ENCODE peak calls at places on chromosomes 2 and 18, in five cellular contexts. X, P, W, J and F are unnamed samples. For H3K9me3, the result is how much of the 10 kb centered on the place peaks cover.

GRCh38 chr2:219681301-219682290 is 54.2 kb downstream of the SLC4A3 start:
- DNase-seq in P (no peak), J (no peak), X (peak), W (no peak), F (no peak)

GRCh38 chr2:42513252-42513918 is 19.6 kb upstream of the KCNG3 start:
- DNase-seq in X (peak), J (no peak), P (no peak), W (peak), F (no peak)

GRCh38 chr2:75540994-75541393 is 19.7 kb downstream of the EVA1A start:
- DNase-seq in X (no peak), W (no peak), J (no peak), P (no peak), F (no peak)

GRCh38 chr2:111898703-111899514 is 502 bp downstream of the MERTK start:
- DNase-seq in W (no peak), J (no peak), X (peak), P (no peak), F (no peak)

GRCh38 chr2:188119112-188119838 is 172.4 kb upstream of the GULP1 start:
- DNase-seq in W (no peak), J (no peak), X (no peak), P (no peak), F (no peak)

GRCh38 chr2:109428841-109429710 is 184.7 kb downstream of the SEPTIN10 start:
- DNase-seq in W (no peak), J (peak), X (no peak), P (no peak), F (no peak)

GRCh38 chr2:200288670-200289429 is 17.6 kb upstream of the SPATS2L start:
- DNase-seq in P (no peak), J (no peak), W (no peak), X (peak), F (no peak)

GRCh38 chr2:145460151-145460550 is 940.2 kb upstream of the ZEB2 start:
- DNase-seq in X (peak), W (no peak), P (no peak), J (no peak), F (no peak)

GRCh38 chr2:46679761-46680160 is 200.4 kb downstream of the TMEM247 start:
- DNase-seq in W (no peak), P (no peak), J (no peak), X (peak), F (no peak)

GRCh38 chr2:15956230-15956629 is 15.9 kb downstream of the MYCN start:
- DNase-seq in W (no peak), X (no peak), J (no peak), P (no peak), F (no peak)

GRCh38 chr2:96342085-96342484 is 6.5 kb downstream of the NCAPH start:
- DNase-seq in J (no peak), W (no peak), X (peak), P (no peak), F (peak)

GRCh38 chr2:154707994-154708393 is 9.5 kb downstream of the KCNJ3 start:
- DNase-seq in X (no peak), P (no peak), J (no peak), W (no peak), F (no peak)

GRCh38 chr2:171655584-171655983 is 31.7 kb upstream of the DYNC1I2 start:
- DNase-seq in W (no peak), P (no peak), X (no peak), J (no peak), F (no peak)

GRCh38 chr18:37264956-37265355 is 300.6 kb downstream of the CELF4 start:
- DNase-seq in W (no peak), X (no peak), J (no peak), P (no peak), F (no peak)

DNA sequence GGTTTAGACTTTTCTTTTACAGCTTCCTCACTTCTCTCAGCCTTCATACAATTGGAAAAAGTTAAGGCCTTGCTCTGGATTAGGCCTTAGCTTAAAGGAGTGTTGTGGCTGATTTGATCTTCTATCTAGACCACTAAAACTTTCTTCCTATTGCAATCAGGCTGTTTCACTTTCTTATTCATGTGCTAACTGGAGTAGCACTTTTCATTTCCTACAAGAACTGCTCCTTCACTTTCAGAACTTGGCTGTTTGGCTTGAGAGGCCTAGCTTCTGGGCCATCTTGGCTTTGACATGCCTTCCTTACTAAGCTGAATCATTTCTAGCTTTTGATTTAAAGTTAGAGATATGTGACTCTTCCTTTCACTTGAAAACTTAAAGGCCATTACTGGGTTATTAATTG is 114.3 kb downstream of the ARHGEF4 start:
- DNase-seq in P (no peak), W (no peak), J (no peak), X (no peak), F (no peak)
- H3K9me3 ChIP-seq in P (under half), W (under half), J (under half), X (under half), F (under half)

GRCh38 chr2:106158131-106158530 is 36.0 kb downstream of the UXS1 start:
- DNase-seq in X (no peak), P (no peak), J (no peak), W (no peak), F (no peak)

GRCh38 chr2:106158871-106159270 is 35.2 kb downstream of the UXS1 start:
- DNase-seq in P (no peak), X (no peak), W (no peak), J (no peak), F (peak)

GRCh38 chr2:106159867-106160785 is 34.0 kb downstream of the UXS1 start:
- DNase-seq in W (no peak), X (no peak), P (no peak), J (no peak), F (peak)

GRCh38 chr2:106156305-106157288 is 37.5 kb downstream of the UXS1 start:
- DNase-seq in W (no peak), X (peak), P (no peak), J (no peak), F (no peak)

DNA sequence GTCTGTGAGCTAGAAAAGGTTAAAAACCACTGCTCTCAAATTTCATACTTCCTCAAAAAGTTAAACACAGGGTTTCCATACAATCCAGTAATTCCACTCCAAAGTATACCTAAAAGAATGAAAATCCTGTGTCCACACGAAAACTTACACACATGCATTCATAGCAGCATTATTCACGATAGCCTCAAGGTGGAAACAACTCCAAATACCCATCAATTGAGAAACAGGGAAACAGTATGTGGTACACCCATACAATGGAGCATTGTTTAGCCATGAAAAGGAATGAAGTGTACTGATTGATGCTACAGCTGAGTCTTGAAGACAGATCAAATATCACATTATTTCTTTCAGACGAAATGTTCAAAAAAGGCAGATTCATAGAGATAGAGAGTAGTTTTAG is 36.7 kb downstream of the UXS1 start:
- DNase-seq in J (no peak), P (no peak), X (no peak), W (no peak), F (no peak)
- H3K9me3 ChIP-seq in J (under half), P (under half), X (under half), W (under half), F (under half)

GRCh38 chr2:215635071-215635787 is 199.4 kb upstream of the FN1 start:
- DNase-seq in P (no peak), W (no peak), X (no peak), J (no peak), F (no peak)
- H3K9me3 ChIP-seq in P (under half), W (under half), X (under half), J (under half), F (under half)

GRCh38 chr2:196131949-196132925 is 39.1 kb downstream of the STK17B start:
- DNase-seq in W (no peak), J (no peak), X (peak), P (no peak), F (peak)
- H3K9me3 ChIP-seq in W (under half), J (under half), X (under half), P (under half), F (under half)

DNA sequence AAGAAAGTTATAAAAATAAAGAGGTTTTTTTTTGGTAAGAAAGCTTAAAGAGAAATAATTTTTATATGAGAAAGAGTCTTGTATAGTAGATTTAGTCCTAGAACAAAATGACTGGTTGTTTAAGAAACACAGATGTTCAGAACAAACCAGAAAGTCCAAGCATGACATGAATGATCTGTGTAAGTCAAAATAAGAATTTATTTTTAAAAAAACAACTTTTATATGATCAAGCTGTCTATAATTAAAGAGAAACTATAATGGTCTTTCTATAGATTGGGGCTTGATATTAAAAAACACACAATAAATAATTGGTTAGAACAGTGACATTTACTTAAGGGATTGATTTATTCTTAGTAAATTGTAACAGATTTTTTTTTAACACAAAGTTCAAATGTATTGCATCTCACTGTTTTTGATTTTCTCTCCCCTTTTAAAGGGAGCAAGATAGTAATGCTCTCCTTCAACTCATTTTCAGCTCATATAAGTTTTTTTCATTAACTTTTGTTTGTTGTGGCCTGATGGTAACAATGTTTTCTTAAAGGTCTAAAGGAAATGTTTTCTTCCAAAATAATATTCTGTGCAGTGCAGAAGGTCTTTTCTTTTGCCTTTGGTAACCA is 1256.8 kb downstream of the LRP1B start:
- DNase-seq in X (no peak), W (no peak), P (no peak), J (no peak), F (no peak)
- H3K9me3 ChIP-seq in X (under half), W (under half), P (under half), J (under half), F (under half)

DNA sequence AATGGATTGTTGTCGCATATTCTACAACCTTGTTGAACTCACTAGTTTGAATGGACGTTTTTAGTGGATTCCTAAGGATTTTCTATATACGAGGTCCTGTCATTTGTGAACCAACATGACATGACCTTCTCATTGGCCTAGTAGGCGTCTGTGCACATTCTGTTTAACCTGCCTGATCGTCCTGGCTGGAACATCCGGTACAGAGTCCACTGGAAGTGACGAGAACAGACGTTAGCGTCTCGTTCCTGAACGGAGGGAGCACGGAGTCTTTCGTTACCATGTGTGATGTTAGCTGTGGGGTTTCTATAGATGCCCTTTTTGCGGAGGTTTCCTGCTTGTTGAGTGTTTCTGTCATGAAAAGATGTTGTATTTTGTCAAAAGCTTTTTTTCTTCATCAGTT is 61.9 kb downstream of the SLC66A2 start:
- DNase-seq in P (no peak), J (no peak), X (no peak), W (no peak), F (no peak)
- H3K9me3 ChIP-seq in P (under half), J (under half), X (under half), W (under half), F (under half)

DNA sequence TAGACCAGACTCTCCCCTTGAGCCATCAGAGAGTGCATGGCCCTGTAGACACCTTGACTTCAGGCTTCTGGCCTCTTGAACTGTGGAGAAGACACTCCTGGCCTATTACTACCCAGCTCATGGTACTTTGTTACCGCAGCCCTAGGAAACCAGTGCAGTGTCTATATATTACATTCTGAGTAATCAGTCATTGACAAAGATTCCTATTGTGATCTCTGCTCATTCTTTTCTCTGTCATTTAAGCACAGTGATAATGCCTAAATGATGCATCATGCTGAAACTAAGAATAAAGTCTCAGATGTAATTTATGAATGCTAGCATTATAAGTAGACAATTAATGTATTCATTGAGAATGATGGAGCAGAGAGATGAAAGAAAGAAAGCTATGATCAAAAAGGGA is 603.5 kb downstream of the SOCS6 start:
- DNase-seq in P (no peak), W (no peak), J (no peak), X (no peak), F (no peak)
- H3K9me3 ChIP-seq in P (under half), W (under half), J (under half), X (under half), F (under half)

DNA sequence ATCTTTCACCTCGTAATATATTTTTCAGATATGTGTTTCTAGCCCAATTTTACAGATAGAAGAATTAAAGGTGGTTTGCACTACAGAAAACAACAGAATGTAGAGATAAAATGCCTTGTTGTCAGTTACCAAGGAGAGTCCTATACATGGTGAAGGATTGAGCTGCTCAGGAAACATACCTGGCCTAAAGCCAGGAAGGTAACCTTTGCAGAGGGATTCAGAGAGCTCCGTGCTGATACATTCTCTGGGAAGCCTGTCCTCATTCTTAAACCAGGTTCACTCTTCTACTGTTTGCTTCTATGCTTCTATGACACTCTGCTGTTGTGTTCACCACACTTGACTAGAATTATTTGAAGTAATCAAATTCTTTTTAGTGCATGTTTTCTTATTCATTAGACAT is 589.4 kb upstream of the FAM98A start:
- DNase-seq in X (no peak), P (no peak), J (no peak), W (no peak), F (no peak)
- H3K9me3 ChIP-seq in X (under half), P (under half), J (under half), W (under half), F (under half)

DNA sequence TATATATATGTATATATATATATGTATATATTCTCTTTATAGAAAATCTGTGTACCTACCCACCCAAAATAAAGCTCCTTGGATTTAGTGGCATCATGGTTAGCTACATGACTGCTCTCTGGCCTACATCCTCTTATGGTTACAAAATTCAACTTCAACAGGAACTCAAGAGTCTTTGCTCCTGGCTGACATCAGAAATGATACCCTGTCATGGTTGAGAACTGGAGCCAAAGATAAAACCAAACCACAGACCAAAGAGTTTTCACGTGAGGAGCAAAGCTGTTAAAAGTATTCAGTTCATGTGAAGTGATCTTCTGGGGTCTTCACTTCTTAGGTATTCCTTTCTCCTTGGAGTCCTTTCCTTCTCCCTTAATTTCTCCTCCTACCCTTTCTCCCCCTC is 476.3 kb downstream of the SOX11 start:
- DNase-seq in X (no peak), W (no peak), P (no peak), J (no peak), F (no peak)
- H3K9me3 ChIP-seq in X (under half), W (under half), P (under half), J (under half), F (under half)

GRCh38 chr2:170191166-170191872 is 13.4 kb downstream of the MYO3B start:
- DNase-seq in W (no peak), P (no peak), X (no peak), J (no peak), F (no peak)
- H3K9me3 ChIP-seq in W (under half), P (under half), X (under half), J (under half), F (under half)